ENCODE peak calls at places on chromosomes 13 and 19, in six cellular contexts. J is foreskin fibroblast, N is AG04450, P is right lobe of liver, W is left lung, Q is Peyer's patch. M is an unnamed sample.
A peak's percentile ranks its signal among the peaks of the same experiment; 100 is the strongest.

GRCh38 chr13:60230593-60230992 is 66.9 kb upstream of the DIAPH3 start:
- DNase-seq in J (no peak), N (no peak), P (no peak), W (no peak), Q (no peak), M (peak; percentile 84)

GRCh38 chr19:6731822-6732221 is 5.6 kb downstream of the GPR108 start:
- DNase-seq in J (no peak), N (no peak), P (no peak), W (peak; percentile 65), Q (no peak), M (no peak)

GRCh38 chr19:28508666-28509065 is 704.3 kb downstream of the UQCRFS1 start:
- DNase-seq in J (no peak), N (no peak), P (peak; percentile 83), W (no peak), Q (no peak), M (no peak)

GRCh38 chr19:35045667-35046300 is 4.3 kb downstream of the HPN start:
- DNase-seq in J (no peak), N (no peak), P (no peak), W (peak; percentile 34), Q (no peak), M (peak; percentile 68)

GRCh38 chr13:21324793-21325192 is 134.3 kb downstream of the ZDHHC20 start:
- DNase-seq in J (no peak), N (no peak), P (no peak), W (no peak), Q (no peak), M (no peak)

GRCh38 chr19:52527954-52528326 is 472 bp downstream of the ZNF808 start:
- DNase-seq in J (no peak), N (no peak), P (peak; percentile 46), W (peak; percentile 76), Q (no peak), M (no peak)

GRCh38 chr13:44685641-44686040 is 109.5 kb upstream of the TSC22D1 start:
- DNase-seq in J (no peak), N (no peak), P (no peak), W (no peak), Q (no peak), M (peak; percentile 60)

GRCh38 chr19:18364826-18365528 is 21.0 kb upstream of the GDF15 start:
- DNase-seq in J (peak; percentile 99), N (peak; percentile 97), P (peak; percentile 82), W (no peak), Q (peak; percentile 72), M (no peak)

GRCh38 chr13:107993239-107993948 is 221.9 kb downstream of the LIG4 start:
- DNase-seq in J (no peak), N (no peak), P (no peak), W (no peak), Q (no peak), M (no peak)

GRCh38 chr13:91134773-91135124 is 212.7 kb upstream of the MIR17HG start:
- DNase-seq in J (no peak), N (no peak), P (no peak), W (no peak), Q (no peak), M (no peak)

GRCh38 chr19:9461938-9462337 is 26.6 kb upstream of the ZNF266 start:
- DNase-seq in J (no peak), N (no peak), P (no peak), W (no peak), Q (no peak), M (no peak)

GRCh38 chr19:13181747-13182388 is 31.7 kb downstream of the IER2 start:
- DNase-seq in J (peak; percentile 73), N (no peak), P (peak; percentile 72), W (no peak), Q (no peak), M (no peak)

GRCh38 chr19:50318438-50318837 is 10.7 kb downstream of the KCNC3 start:
- DNase-seq in J (no peak), N (no peak), P (no peak), W (no peak), Q (no peak), M (no peak)

GRCh38 chr13:23674795-23675640 is 104.8 kb downstream of the TNFRSF19 start:
- DNase-seq in J (peak; percentile 91), N (peak; percentile 92), P (no peak), W (no peak), Q (no peak), M (no peak)

GRCh38 chr19:8393871-8394250 is 3.7 kb downstream of the RAB11B start:
- DNase-seq in J (no peak), N (no peak), P (no peak), W (no peak), Q (no peak), M (no peak)

GRCh38 chr19:7751157-7751783 is 3.9 kb upstream of the CD209 start:
- DNase-seq in J (no peak), N (no peak), P (no peak), W (no peak), Q (no peak), M (no peak)

GRCh38 chr13:37918116-37919100 is 48.8 kb upstream of the TRPC4 start:
- DNase-seq in J (no peak), N (no peak), P (no peak), W (no peak), Q (no peak), M (no peak)

GRCh38 chr13:106083620-106084350 is 451.7 kb downstream of the EFNB2 start:
- DNase-seq in J (peak; percentile 40), N (no peak), P (no peak), W (no peak), Q (no peak), M (no peak)

GRCh38 chr13:82436099-82436585 is 1446.1 kb downstream of the SLITRK1 start:
- DNase-seq in J (no peak), N (no peak), P (no peak), W (no peak), Q (no peak), M (no peak)

GRCh38 chr13:35744566-35745203 is 268.2 kb upstream of the MAB21L1 start:
- DNase-seq in J (no peak), N (no peak), P (no peak), W (no peak), Q (no peak), M (no peak)

GRCh38 chr19:55005684-55006488 is 32.2 kb downstream of the GP6 start:
- DNase-seq in J (no peak), N (no peak), P (no peak), W (no peak), Q (no peak), M (peak; percentile 96)

GRCh38 chr19:49387936-49388372 is at the start of gene KASH5:
- DNase-seq in J (no peak), N (no peak), P (peak; percentile 92), W (peak; percentile 94), Q (peak; percentile 82), M (no peak)

GRCh38 chr13:26485786-26486185 is 71.7 kb upstream of the WASF3 start:
- DNase-seq in J (no peak), N (no peak), P (no peak), W (no peak), Q (peak; percentile 33), M (no peak)

GRCh38 chr13:23790591-23791170 is 98.5 kb downstream of the MIPEP start:
- DNase-seq in J (peak; percentile 94), N (no peak), P (no peak), W (no peak), Q (no peak), M (no peak)

GRCh38 chr19:11451942-11452813 is 16.7 kb downstream of the PRKCSH start:
- DNase-seq in J (no peak), N (no peak), P (no peak), W (no peak), Q (no peak), M (no peak)

GRCh38 chr19:43751466-43752220 is 3.1 kb downstream of the SMG9 start:
- DNase-seq in J (no peak), N (no peak), P (no peak), W (no peak), Q (no peak), M (no peak)

DNA sequence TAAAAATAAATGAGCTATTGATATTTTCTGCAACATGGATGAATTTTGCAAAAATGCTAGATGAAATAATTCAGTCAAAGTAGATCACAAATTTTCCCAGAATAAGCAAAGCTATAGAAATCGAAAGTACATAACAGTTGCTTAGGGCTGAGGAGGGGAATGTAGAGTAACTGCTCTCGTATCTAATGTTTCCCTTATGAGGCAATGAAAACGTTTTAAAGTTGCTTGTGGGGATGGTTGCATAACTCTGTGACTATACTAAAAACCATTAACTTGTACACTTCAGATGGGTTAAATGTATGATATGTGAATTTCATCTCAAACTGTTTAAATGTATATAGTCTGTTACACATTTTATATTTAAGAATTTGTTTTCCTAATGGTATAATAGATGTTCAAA is 231.7 kb downstream of the GGACT start:
- DNase-seq in J (no peak), N (no peak), P (no peak), W (no peak), Q (no peak), M (no peak)
- H3K4me3 ChIP-seq in J (peak overlapping the region; percentile 33), N (no peak overlapping the region), P (no peak overlapping the region), W (no peak overlapping the region), Q (no peak overlapping the region), M (no peak overlapping the region)

GRCh38 chr13:114237415-114238112 is 2.9 kb downstream of the CDC16 start:
- DNase-seq in J (no peak), N (no peak), P (no peak), W (no peak), Q (no peak), M (no peak)

GRCh38 chr13:114234266-114234644 is 442 bp upstream of the CDC16 start:
- DNase-seq in J (no peak), N (no peak), P (no peak), W (no peak), Q (no peak), M (no peak)

GRCh38 chr13:114235697-114236096 is 1.0 kb downstream of the CDC16 start:
- DNase-seq in J (no peak), N (no peak), P (no peak), W (no peak), Q (no peak), M (no peak)

GRCh38 chr13:114234645-114235421 is at the start of gene CDC16:
- DNase-seq in J (peak; percentile 91), N (peak; percentile 72), P (peak; percentile 94), W (peak; percentile 94), Q (peak; percentile 96), M (peak; percentile 81)

GRCh38 chr13:114236224-114236623 is 1.5 kb downstream of the CDC16 start:
- DNase-seq in J (no peak), N (no peak), P (no peak), W (no peak), Q (no peak), M (no peak)
- H3K4me3 ChIP-seq in J (peak overlapping the region; percentile 96), N (peak overlapping the region; percentile 91), P (peak overlapping the region; percentile 96), W (peak overlapping the region; percentile 93), Q (peak overlapping the region; percentile 90), M (no peak overlapping the region)

GRCh38 chr13:73231456-73231855 is 172.7 kb downstream of the KLF5 start:
- DNase-seq in J (no peak), N (no peak), P (no peak), W (no peak), Q (no peak), M (no peak)
- H3K4me3 ChIP-seq in J (no peak overlapping the region), N (no peak overlapping the region), P (no peak overlapping the region), W (no peak overlapping the region), Q (no peak overlapping the region), M (no peak overlapping the region)

GRCh38 chr19:23118400-23118799 is 1.6 kb downstream of the ZNF730 start:
- DNase-seq in J (no peak), N (no peak), P (no peak), W (no peak), Q (no peak), M (no peak)
- H3K4me3 ChIP-seq in J (no peak overlapping the region), N (no peak overlapping the region), P (no peak overlapping the region), W (no peak overlapping the region), Q (no peak overlapping the region), M (no peak overlapping the region)